ENCODE peak calls at places on chromosomes 2 and 18, in four cellular contexts. One of them, this sample, is unnamed.

GRCh38 chr18:37584952-37585695 is 19.5 kb upstream of the CELF4 start:
- DNase-seq in AG04449: no peak
- DNase-seq in stimulated activated CD4-positive, alpha-beta T cell treated with anti-CD3 and anti-CD28 coated beads, Interleukin-12 subunit alpha, Interleukin-12 subunit beta, amount 100 ng/mL, for 48 hours: no peak
- DNase-seq in NCI-H1417: no peak
- DNase-seq in this sample: no peak

GRCh38 chr2:123696799-123697410 is 328.2 kb upstream of the CNTNAP5 start:
- DNase-seq in AG04449: no peak
- DNase-seq in stimulated activated CD4-positive, alpha-beta T cell treated with anti-CD3 and anti-CD28 coated beads, Interleukin-12 subunit alpha, Interleukin-12 subunit beta, amount 100 ng/mL, for 48 hours: no peak
- DNase-seq in NCI-H1417: no peak
- DNase-seq in this sample: no peak

GRCh38 chr2:177338177-177338721 is 54.3 kb upstream of the AGPS start:
- DNase-seq in AG04449: no peak
- DNase-seq in stimulated activated CD4-positive, alpha-beta T cell treated with anti-CD3 and anti-CD28 coated beads, Interleukin-12 subunit alpha, Interleukin-12 subunit beta, amount 100 ng/mL, for 48 hours: no peak
- DNase-seq in NCI-H1417: no peak
- DNase-seq in this sample: no peak

GRCh38 chr2:1739322-1739957 is 4.9 kb downstream of the PXDN start:
- DNase-seq in AG04449: no peak
- DNase-seq in stimulated activated CD4-positive, alpha-beta T cell treated with anti-CD3 and anti-CD28 coated beads, Interleukin-12 subunit alpha, Interleukin-12 subunit beta, amount 100 ng/mL, for 48 hours: no peak
- DNase-seq in NCI-H1417: no peak
- DNase-seq in this sample: no peak

GRCh38 chr2:147250652-147251356 is 594.0 kb upstream of the ACVR2A start:
- DNase-seq in AG04449: no peak
- DNase-seq in stimulated activated CD4-positive, alpha-beta T cell treated with anti-CD3 and anti-CD28 coated beads, Interleukin-12 subunit alpha, Interleukin-12 subunit beta, amount 100 ng/mL, for 48 hours: no peak
- DNase-seq in NCI-H1417: no peak
- DNase-seq in this sample: no peak

GRCh38 chr2:192011196-192011595 is 164.3 kb upstream of the CAVIN2 start:
- DNase-seq in AG04449: no peak
- DNase-seq in stimulated activated CD4-positive, alpha-beta T cell treated with anti-CD3 and anti-CD28 coated beads, Interleukin-12 subunit alpha, Interleukin-12 subunit beta, amount 100 ng/mL, for 48 hours: no peak
- DNase-seq in NCI-H1417: no peak
- DNase-seq in this sample: no peak

GRCh38 chr2:45024600-45025291 is 15.5 kb upstream of the SIX2 start:
- DNase-seq in AG04449: peak; percentile 34
- DNase-seq in stimulated activated CD4-positive, alpha-beta T cell treated with anti-CD3 and anti-CD28 coated beads, Interleukin-12 subunit alpha, Interleukin-12 subunit beta, amount 100 ng/mL, for 48 hours: no peak
- DNase-seq in NCI-H1417: no peak
- DNase-seq in this sample: peak; percentile 76

GRCh38 chr2:11320698-11321492 is 23.5 kb downstream of the ROCK2 start:
- DNase-seq in AG04449: no peak
- DNase-seq in stimulated activated CD4-positive, alpha-beta T cell treated with anti-CD3 and anti-CD28 coated beads, Interleukin-12 subunit alpha, Interleukin-12 subunit beta, amount 100 ng/mL, for 48 hours: no peak
- DNase-seq in NCI-H1417: no peak
- DNase-seq in this sample: no peak

GRCh38 chr2:235774153-235774552 is 280.3 kb downstream of the AGAP1 start:
- DNase-seq in AG04449: no peak
- DNase-seq in stimulated activated CD4-positive, alpha-beta T cell treated with anti-CD3 and anti-CD28 coated beads, Interleukin-12 subunit alpha, Interleukin-12 subunit beta, amount 100 ng/mL, for 48 hours: no peak
- DNase-seq in NCI-H1417: no peak
- DNase-seq in this sample: no peak

GRCh38 chr2:216803803-216804202 is 56.1 kb downstream of the TNP1 start:
- DNase-seq in AG04449: no peak
- DNase-seq in stimulated activated CD4-positive, alpha-beta T cell treated with anti-CD3 and anti-CD28 coated beads, Interleukin-12 subunit alpha, Interleukin-12 subunit beta, amount 100 ng/mL, for 48 hours: no peak
- DNase-seq in NCI-H1417: no peak
- DNase-seq in this sample: no peak

GRCh38 chr2:127859712-127860085 is 1.7 kb upstream of the POLR2D start:
- DNase-seq in AG04449: no peak
- DNase-seq in stimulated activated CD4-positive, alpha-beta T cell treated with anti-CD3 and anti-CD28 coated beads, Interleukin-12 subunit alpha, Interleukin-12 subunit beta, amount 100 ng/mL, for 48 hours: peak; percentile 33
- DNase-seq in NCI-H1417: no peak
- DNase-seq in this sample: peak; percentile 54

GRCh38 chr2:209523041-209523740 is 99.3 kb downstream of the MAP2 start:
- DNase-seq in AG04449: no peak
- DNase-seq in stimulated activated CD4-positive, alpha-beta T cell treated with anti-CD3 and anti-CD28 coated beads, Interleukin-12 subunit alpha, Interleukin-12 subunit beta, amount 100 ng/mL, for 48 hours: no peak
- DNase-seq in NCI-H1417: no peak
- DNase-seq in this sample: no peak

GRCh38 chr18:62637807-62638687 is 77.3 kb upstream of the PHLPP1 start:
- DNase-seq in AG04449: no peak
- DNase-seq in stimulated activated CD4-positive, alpha-beta T cell treated with anti-CD3 and anti-CD28 coated beads, Interleukin-12 subunit alpha, Interleukin-12 subunit beta, amount 100 ng/mL, for 48 hours: peak; percentile 42
- DNase-seq in NCI-H1417: peak; percentile 26
- DNase-seq in this sample: peak; percentile 2

GRCh38 chr18:74082476-74083070 is 65.1 kb downstream of the FBXO15 start:
- DNase-seq in AG04449: no peak
- DNase-seq in stimulated activated CD4-positive, alpha-beta T cell treated with anti-CD3 and anti-CD28 coated beads, Interleukin-12 subunit alpha, Interleukin-12 subunit beta, amount 100 ng/mL, for 48 hours: peak; percentile 36
- DNase-seq in NCI-H1417: peak; percentile 41
- DNase-seq in this sample: no peak